ENCODE peak calls at places on chromosome 14, in seven cellular contexts. S is ovary, B is A549, Q is esophagus squamous epithelium, V is adrenal gland, G is gastrocnemius medialis, Y is upper lobe of left lung. N is an unnamed sample.

GRCh38 chr14:47715330-47715729 is 39.9 kb upstream of the MDGA2 start:
- DNase-seq in G (no peak), Y (no peak), V (no peak), Q (no peak), B (no peak), S (no peak), N (no peak)

GRCh38 chr14:105839425-105840265 is 313.3 kb downstream of the TMEM121 start:
- DNase-seq in G (no peak), S (no peak), Y (peak), V (no peak), Q (no peak), B (no peak), N (no peak)

GRCh38 chr14:87457727-87458126 is 535.3 kb downstream of the GALC start:
- DNase-seq in B (no peak), G (no peak), S (no peak), Q (no peak), V (no peak), Y (no peak), N (no peak)

GRCh38 chr14:67515386-67516079 is 17.6 kb upstream of the PLEKHH1 start:
- DNase-seq in G (no peak), Y (no peak), Q (no peak), B (no peak), S (no peak), V (peak), N (no peak)

GRCh38 chr14:20873370-20874177 is 17.6 kb upstream of the RNASE3 start:
- DNase-seq in G (peak), S (peak), V (peak), Q (peak), Y (peak), B (peak), N (peak)

GRCh38 chr14:35927727-35928126 is 101.6 kb downstream of the BRMS1L start:
- DNase-seq in B (peak), V (no peak), S (no peak), G (no peak), Q (no peak), Y (no peak), N (no peak)

GRCh38 chr14:67050892-67051291 is 138.3 kb upstream of the GARIN2 start:
- DNase-seq in B (no peak), Q (no peak), S (no peak), G (no peak), V (no peak), Y (peak), N (no peak)

GRCh38 chr14:56295743-56296142 is 177.5 kb downstream of the PELI2 start:
- DNase-seq in S (no peak), Y (no peak), V (no peak), Q (no peak), G (no peak), B (no peak), N (no peak)

GRCh38 chr14:36167431-36167830 is 9.1 kb downstream of the PTCSC3 start:
- DNase-seq in S (no peak), Q (no peak), V (no peak), Y (no peak), G (no peak), B (no peak), N (no peak)

GRCh38 chr14:32913725-32914124 is 25.0 kb upstream of the NPAS3 start:
- DNase-seq in Y (no peak), S (no peak), G (no peak), B (no peak), V (no peak), Q (no peak), N (no peak)

GRCh38 chr14:101116486-101117130 is 213.1 kb upstream of the RTL1 start:
- DNase-seq in S (no peak), B (no peak), V (no peak), Y (no peak), G (no peak), Q (no peak), N (no peak)

GRCh38 chr14:69315302-69315701 is 55.3 kb downstream of the GALNT16 start:
- DNase-seq in G (peak), Y (no peak), B (peak), V (no peak), S (no peak), Q (no peak), N (no peak)

GRCh38 chr14:26849514-26849913 is 251.7 kb upstream of the NOVA1 start:
- DNase-seq in Q (no peak), S (no peak), G (no peak), V (no peak), B (no peak), Y (no peak), N (no peak)

GRCh38 chr14:80164991-80165390 is 46.3 kb downstream of the DIO2 start:
- DNase-seq in G (no peak), Y (no peak), V (no peak), S (no peak), B (no peak), Q (no peak), N (no peak)

GRCh38 chr14:31884776-31885379 is 192.2 kb upstream of the ARHGAP5 start:
- DNase-seq in V (no peak), B (no peak), Q (no peak), Y (no peak), S (no peak), G (no peak), N (no peak)

GRCh38 chr14:44009642-44010041 is 497.4 kb downstream of the FSCB start:
- DNase-seq in Q (no peak), Y (no peak), V (no peak), G (no peak), B (no peak), S (no peak), N (no peak)

GRCh38 chr14:105421723-105422615 is 2.3 kb downstream of the MTA1 start:
- DNase-seq in G (no peak), V (no peak), Y (peak), Q (no peak), B (no peak), S (no peak), N (no peak)

GRCh38 chr14:45038256-45038655 is 45.7 kb upstream of the PRPF39 start:
- DNase-seq in B (no peak), Y (peak), S (no peak), G (no peak), Q (no peak), V (no peak), N (no peak)

GRCh38 chr14:104827173-104828055 is 26.5 kb downstream of the ZBTB42 start:
- DNase-seq in Q (no peak), G (no peak), V (peak), B (peak), S (no peak), Y (peak), N (peak)

GRCh38 chr14:81162941-81163340 is 57.8 kb downstream of the GTF2A1 start:
- DNase-seq in Q (no peak), V (peak), G (no peak), B (peak), S (no peak), Y (no peak), N (no peak)

GRCh38 chr14:74892745-74893144 is 11.0 kb downstream of the DLST start:
- DNase-seq in Q (no peak), S (no peak), B (no peak), V (no peak), G (no peak), Y (no peak), N (no peak)

GRCh38 chr14:54606631-54607133 is 39.8 kb downstream of the SAMD4A start:
- DNase-seq in V (peak), S (no peak), Y (no peak), B (no peak), Q (no peak), G (peak), N (no peak)

GRCh38 chr14:43765474-43765873 is 741.6 kb downstream of the FSCB start:
- DNase-seq in Y (no peak), V (no peak), G (no peak), S (no peak), Q (no peak), B (no peak), N (no peak)

GRCh38 chr14:54116163-54116562 is 159.5 kb upstream of the BMP4 start:
- DNase-seq in B (no peak), G (no peak), V (no peak), Q (no peak), S (no peak), Y (no peak), N (no peak)

GRCh38 chr14:100045687-100046344 is 19.4 kb upstream of the EVL start:
- DNase-seq in B (no peak), V (no peak), G (no peak), Q (no peak), S (no peak), Y (no peak), N (no peak)

GRCh38 chr14:104297313-104297704 is 158.9 kb downstream of the KIF26A start:
- DNase-seq in B (no peak), V (peak), S (no peak), G (no peak), Y (no peak), Q (no peak), N (no peak)

GRCh38 chr14:64960762-64961276 is 11.3 kb downstream of the RAB15 start:
- DNase-seq in S (no peak), B (no peak), Q (no peak), Y (peak), G (peak), V (no peak), N (peak)

GRCh38 chr14:101123639-101124525 is 220.4 kb upstream of the RTL1 start:
- DNase-seq in S (no peak), Y (no peak), B (no peak), Q (no peak), V (no peak), G (no peak), N (no peak)

GRCh38 chr14:39246618-39247017 is 12.9 kb downstream of the MIA2 start:
- DNase-seq in G (no peak), V (no peak), Y (no peak), Q (no peak), S (no peak), B (no peak), N (no peak)

GRCh38 chr14:52694761-52695480 is 437 bp downstream of the ERO1A start:
- DNase-seq in V (peak), G (no peak), Q (peak), S (peak), B (peak), Y (no peak), N (peak)

GRCh38 chr14:76337619-76338545 is 38.1 kb upstream of the ESRRB start:
- DNase-seq in G (no peak), B (no peak), Q (no peak), S (no peak), V (no peak), Y (peak), N (no peak)

GRCh38 chr14:24094839-24095195 is 706 bp downstream of the PCK2 start:
- DNase-seq in G (no peak), V (no peak), B (no peak), Q (no peak), S (no peak), Y (no peak), N (peak)

GRCh38 chr14:50530794-50531193 is 1.6 kb downstream of the MAP4K5 start:
- DNase-seq in Q (no peak), Y (no peak), B (no peak), G (no peak), V (no peak), S (no peak), N (no peak)

GRCh38 chr14:50532502-50533313 is at the start of gene MAP4K5:
- DNase-seq in Q (peak), B (peak), Y (peak), G (peak), V (peak), S (peak), N (peak)

GRCh38 chr14:50531595-50532501 is 521 bp downstream of the MAP4K5 start:
- DNase-seq in S (peak), Y (peak), B (peak), V (peak), Q (peak), G (peak), N (peak)

GRCh38 chr14:50529288-50530179 is 2.8 kb downstream of the MAP4K5 start:
- DNase-seq in V (no peak), Q (no peak), S (no peak), B (no peak), G (no peak), Y (no peak), N (no peak)

GRCh38 chr14:50530358-50530757 is 2.0 kb downstream of the MAP4K5 start:
- DNase-seq in G (no peak), S (no peak), V (no peak), Y (no peak), B (no peak), Q (no peak), N (no peak)
- H3K4me3 ChIP-seq in G (peak), S (peak), V (no peak), Y (peak), B (peak), Q (peak), N (no peak)

GRCh38 chr14:95495538-95496025 is 20.9 kb downstream of the SYNE3 start:
- DNase-seq in G (no peak), Y (no peak), V (no peak), B (no peak), Q (no peak), S (no peak), N (peak)
- TF ChIP-seq POLR2A in G (no peak), Y (no peak), V (no peak), B (no peak), Q (no peak), S (no peak), N (no peak)

GRCh38 chr14:23052182-23052623 is 5.1 kb downstream of the CDH24 start:
- DNase-seq in G (no peak), V (no peak), Y (peak), B (peak), Q (no peak), S (no peak), N (no peak)
- TF ChIP-seq CTCF in G (no peak), V (no peak), Y (no peak), B (no peak), Q (peak), S (no peak), N (no peak)

GRCh38 chr14:59251811-59252771 is 63.6 kb downstream of the DAAM1 start:
- DNase-seq in G (no peak), V (no peak), Y (no peak), S (no peak), B (no peak), Q (no peak), N (no peak)
- H3K4me3 ChIP-seq in G (no peak), V (no peak), Y (no peak), S (no peak), B (no peak), Q (no peak), N (no peak)

GRCh38 chr14:93207468-93208308 is 632 bp downstream of the UBR7 start:
- DNase-seq in Q (no peak), Y (no peak), G (peak), V (peak), S (no peak), B (peak), N (peak)

GRCh38 chr14:93212432-93212831 is 5.4 kb downstream of the UBR7 start:
- DNase-seq in B (no peak), V (no peak), Y (no peak), S (no peak), Q (no peak), G (no peak), N (no peak)

GRCh38 chr14:93201155-93201704 is 5.6 kb downstream of the GON7 start:
- DNase-seq in V (no peak), Y (no peak), B (no peak), Q (no peak), G (no peak), S (no peak), N (no peak)

GRCh38 chr14:93206793-93207467 is at the start of the genes GON7 and UBR7:
- DNase-seq in S (peak), V (peak), Y (peak), B (peak), Q (peak), G (peak), N (peak)
- TF ChIP-seq POLR2A in S (peak), V (peak), Y (no peak), B (peak), Q (peak), G (peak), N (peak)

GRCh38 chr14:103123634-103124500 is 606 bp downstream of the TNFAIP2 start:
- DNase-seq in Y (peak), G (peak), V (peak), S (peak), Q (no peak), B (peak), N (no peak)
- TF ChIP-seq CTCF in Y (peak), G (no peak), V (no peak), S (no peak), Q (peak), B (peak), N (no peak)

GRCh38 chr14:70881549-70882174 is 25.6 kb upstream of the PCNX1 start:
- DNase-seq in B (no peak), Q (no peak), G (no peak), S (no peak), Y (no peak), V (no peak), N (no peak)
- H3K4me3 ChIP-seq in B (no peak), Q (no peak), G (no peak), S (no peak), Y (no peak), V (no peak), N (no peak)

GRCh38 chr14:77862154-77862783 is 62.4 kb downstream of the ADCK1 start:
- DNase-seq in V (peak), Q (no peak), S (peak), G (peak), B (peak), Y (peak), N (peak)

GRCh38 chr14:77861201-77861600 is 61.3 kb downstream of the ADCK1 start:
- DNase-seq in B (no peak), G (no peak), Y (no peak), V (no peak), S (no peak), Q (no peak), N (no peak)

GRCh38 chr14:77853919-77854318 is 54.0 kb downstream of the ADCK1 start:
- DNase-seq in Y (no peak), B (no peak), G (no peak), S (no peak), V (no peak), Q (no peak), N (no peak)

GRCh38 chr14:77859934-77860570 is 60.1 kb downstream of the ADCK1 start:
- DNase-seq in S (no peak), B (no peak), Y (no peak), Q (no peak), V (no peak), G (no peak), N (no peak)

DNA sequence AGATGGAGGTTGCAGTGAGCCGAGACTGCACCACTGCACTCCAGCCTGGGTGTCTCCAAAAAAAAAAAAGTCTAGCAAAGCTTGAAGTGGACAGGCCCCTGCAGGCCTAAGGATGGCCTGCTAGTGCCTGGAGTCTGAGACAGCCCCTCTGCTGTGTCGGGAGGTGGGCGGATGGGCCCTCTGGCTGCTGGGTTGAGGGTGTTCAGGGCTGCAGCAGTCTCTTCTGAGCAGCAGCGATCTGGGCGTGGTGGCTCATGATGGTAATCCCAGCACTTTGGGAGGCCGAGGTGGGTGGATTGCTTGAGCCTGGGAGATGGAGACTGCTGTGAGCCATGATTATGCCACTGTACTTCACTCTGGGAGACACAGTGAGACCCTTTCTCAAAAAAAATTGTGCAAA is 57.0 kb downstream of the ADCK1 start:
- DNase-seq in Q (no peak), G (no peak), S (no peak), B (no peak), Y (peak), V (no peak), N (no peak)
- TF ChIP-seq POLR2A in Q (no peak), G (no peak), S (no peak), B (no peak), Y (no peak), V (no peak), N (no peak)

GRCh38 chr14:41922014-41922413 is 315.3 kb downstream of the LRFN5 start:
- DNase-seq in G (no peak), B (no peak), Q (no peak), V (no peak), S (no peak), Y (no peak), N (no peak)
- TF ChIP-seq CTCF in G (no peak), B (no peak), Q (no peak), V (no peak), S (no peak), Y (no peak), N (no peak)

GRCh38 chr14:91573528-91573893 is 63.4 kb upstream of the PPP4R3A start:
- DNase-seq in S (no peak), Q (no peak), Y (no peak), V (no peak), B (no peak), G (no peak), N (no peak)
- H3K4me3 ChIP-seq in S (no peak), Q (no peak), Y (peak), V (no peak), B (peak), G (no peak), N (no peak)

N was measured in body of pancreas.